ENCODE peak calls at places on chromosomes 7 and 10, in six cellular contexts. J is cardiac fibroblast; N is Ammon's horn; Q is effector memory CD4-positive, alpha-beta T cell; C is naive thymus-derived CD8-positive, alpha-beta T cell; H is skeletal muscle cell. M is an unnamed sample.

GRCh38 chr7:115844857-115845256 is 185.7 kb downstream of the TFEC start:
- DNase-seq in Q (no peak), C (no peak), N (no peak), H (no peak), J (no peak), M (no peak)

GRCh38 chr10:110850990-110851389 is 20.7 kb upstream of the PDCD4 start:
- DNase-seq in Q (no peak), C (no peak), H (peak; percentile 53), N (no peak), J (no peak), M (no peak)

GRCh38 chr7:635227-635626 is 91.3 kb upstream of the DNAAF5 start:
- DNase-seq in Q (no peak), J (no peak), C (no peak), N (no peak), H (no peak), M (no peak)

GRCh38 chr10:529831-530230 is 159.6 kb downstream of the DIP2C start:
- DNase-seq in C (no peak), J (no peak), H (no peak), Q (no peak), N (no peak), M (no peak)

GRCh38 chr10:29642996-29643395 is 8.2 kb upstream of the SVIL start:
- DNase-seq in Q (no peak), J (peak; percentile 84), N (peak; percentile 7), C (no peak), H (peak; percentile 81), M (no peak)

GRCh38 chr10:133163889-133164815 is 4.1 kb downstream of the KNDC1 start:
- DNase-seq in C (no peak), J (no peak), H (no peak), N (no peak), Q (no peak), M (no peak)

GRCh38 chr7:126856691-126857291 is 395.9 kb downstream of the GRM8 start:
- DNase-seq in Q (no peak), J (peak; percentile 1), H (no peak), C (no peak), N (no peak), M (no peak)

GRCh38 chr7:14184292-14184864 is 194.9 kb upstream of the ETV1 start:
- DNase-seq in Q (no peak), J (no peak), C (no peak), H (no peak), N (no peak), M (no peak)

GRCh38 chr7:81665236-81665635 is 104.6 kb downstream of the HGF start:
- DNase-seq in J (no peak), Q (no peak), H (no peak), N (no peak), C (no peak), M (no peak)

GRCh38 chr7:142196066-142196840 is 61.6 kb downstream of the PRSS58 start:
- DNase-seq in N (no peak), H (no peak), J (peak; percentile 65), C (no peak), Q (no peak), M (no peak)

GRCh38 chr10:48383393-48383792 is 76.9 kb downstream of the MAPK8 start:
- DNase-seq in H (no peak), N (no peak), J (no peak), Q (no peak), C (no peak), M (no peak)

GRCh38 chr10:68871105-68871711 is 29.9 kb upstream of the DDX50 start:
- DNase-seq in N (no peak), H (peak; percentile 48), Q (no peak), J (peak; percentile 75), C (no peak), M (no peak)

GRCh38 chr10:131077724-131078123 is 233.8 kb downstream of the TCERG1L start:
- DNase-seq in Q (no peak), N (no peak), J (no peak), C (no peak), H (no peak), M (no peak)

GRCh38 chr7:100162874-100163533 is 4.5 kb upstream of the TRAPPC14 start:
- DNase-seq in C (no peak), H (no peak), N (no peak), Q (no peak), J (no peak), M (no peak)

GRCh38 chr7:80929619-80930018 is 10.8 kb upstream of the SEMA3C start:
- DNase-seq in H (no peak), J (peak; percentile 70), Q (no peak), N (no peak), C (no peak), M (no peak)

GRCh38 chr10:102621418-102622325 is 22.6 kb upstream of the TRIM8 start:
- DNase-seq in H (no peak), Q (no peak), J (no peak), N (peak; percentile 66), C (no peak), M (no peak)

GRCh38 chr10:75755528-75755927 is 324.1 kb downstream of the LRMDA start:
- DNase-seq in H (no peak), C (no peak), Q (no peak), N (no peak), J (no peak), M (no peak)

GRCh38 chr7:2956526-2957368 is 86.9 kb downstream of the CARD11 start:
- DNase-seq in Q (no peak), J (peak; percentile 69), N (no peak), C (no peak), H (peak; percentile 8), M (no peak)

GRCh38 chr7:131723926-131724325 is 167.5 kb upstream of the PODXL start:
- DNase-seq in C (no peak), H (no peak), J (peak; percentile 5), N (no peak), Q (no peak), M (no peak)

GRCh38 chr7:79610301-79610700 is 156.8 kb upstream of the MAGI2 start:
- DNase-seq in C (no peak), Q (no peak), J (peak; percentile 32), H (no peak), N (no peak), M (no peak)

GRCh38 chr7:90938371-90938770 is 325.9 kb upstream of the FZD1 start:
- DNase-seq in N (no peak), H (no peak), Q (no peak), C (no peak), J (peak; percentile 52), M (no peak)

GRCh38 chr10:30985552-30985951 is 46.1 kb downstream of the ZNF438 start:
- DNase-seq in H (no peak), J (peak; percentile 87), C (no peak), N (no peak), Q (no peak), M (no peak)

GRCh38 chr10:13661261-13661660 is 74.5 kb downstream of the PRPF18 start:
- DNase-seq in J (no peak), H (no peak), Q (no peak), N (no peak), C (no peak), M (no peak)

GRCh38 chr10:75402486-75403143 is 1.1 kb upstream of the ZNF503 start:
- DNase-seq in N (no peak), Q (no peak), C (no peak), J (no peak), H (no peak), M (no peak)

GRCh38 chr7:98224701-98225181 is 13.5 kb downstream of the BHLHA15 start:
- DNase-seq in J (no peak), C (no peak), Q (no peak), H (no peak), N (no peak), M (no peak)

GRCh38 chr10:100713859-100714565 is 31.4 kb upstream of the PAX2 start:
- DNase-seq in H (no peak), J (no peak), C (no peak), Q (no peak), N (no peak), M (no peak)

GRCh38 chr10:77231884-77232283 is 405.7 kb downstream of the KCNMA1 start:
- DNase-seq in H (no peak), C (no peak), N (no peak), J (no peak), Q (no peak), M (no peak)

GRCh38 chr7:37065779-37066271 is 341.5 kb upstream of the AOAH start:
- DNase-seq in N (no peak), J (peak; percentile 12), C (no peak), Q (no peak), H (peak; percentile 52), M (no peak)

GRCh38 chr7:75869776-75870379 is 9.0 kb upstream of the RHBDD2 start:
- DNase-seq in N (no peak), H (no peak), C (no peak), J (no peak), Q (no peak), M (no peak)

GRCh38 chr10:77212632-77213031 is 425.0 kb downstream of the KCNMA1 start:
- DNase-seq in H (no peak), N (peak; percentile 4), J (no peak), C (no peak), Q (no peak), M (no peak)

GRCh38 chr7:95662987-95663386 is 66.7 kb upstream of the PDK4 start:
- DNase-seq in C (no peak), N (no peak), H (no peak), J (no peak), Q (no peak), M (no peak)

GRCh38 chr7:30750574-30751256 is 1.2 kb upstream of the INMT start:
- DNase-seq in N (peak; percentile 66), C (no peak), Q (no peak), J (peak; percentile 82), H (peak; percentile 86), M (no peak)

GRCh38 chr10:47036771-47037170 is 125.5 kb downstream of the PTPN20 start:
- DNase-seq in C (no peak), N (no peak), J (no peak), H (no peak), Q (no peak), M (no peak)

GRCh38 chr10:97081621-97082235 is 104.0 kb downstream of the SLIT1 start:
- DNase-seq in H (peak; percentile 15), C (peak; percentile 54), J (peak; percentile 70), Q (no peak), N (no peak), M (no peak)

GRCh38 chr10:121596668-121597503 is 1.4 kb downstream of the FGFR2 start:
- DNase-seq in H (no peak), N (peak; percentile 82), J (no peak), C (no peak), Q (no peak), M (no peak)

GRCh38 chr7:572668-573495 is 53.2 kb upstream of the PDGFA start:
- DNase-seq in Q (no peak), H (no peak), J (no peak), C (no peak), N (no peak), M (no peak)

GRCh38 chr10:47237316-47238260 is 62.4 kb upstream of the GDF10 start:
- DNase-seq in Q (no peak), C (no peak), H (no peak), J (no peak), N (no peak), M (no peak)

GRCh38 chr10:75250934-75251333 is 15.2 kb upstream of the COMTD1 start:
- DNase-seq in Q (no peak), C (no peak), N (no peak), H (no peak), J (no peak), M (no peak)